ENCODE peak calls at places on chromosomes 11 and 22, in seven cellular contexts. V is RWPE2; Q is CD8-positive, alpha-beta T cell; X is Panc1; Y is upper lobe of right lung; F is colonic mucosa; H is left lung. Z is an unnamed sample. For H3K4me1 and H3K9me3, the result is how much of the 10 kb centered on the place peaks cover.

GRCh38 chr22:27492566-27493201 is 308.9 kb downstream of the MN1 start:
- DNase-seq in V (no peak), Q (no peak), X (no peak), Y (no peak), F (no peak), H (no peak), Z (no peak)

GRCh38 chr11:114044042-114044871 is 15.3 kb upstream of the ZBTB16 start:
- DNase-seq in V (no peak), Q (no peak), X (no peak), Y (no peak), F (peak), H (no peak), Z (peak)

GRCh38 chr11:18310800-18311340 is 11.1 kb downstream of the HPS5 start:
- DNase-seq in V (no peak), Q (no peak), X (no peak), Y (no peak), F (no peak), H (no peak), Z (no peak)

GRCh38 chr22:44408227-44409192 is 89.5 kb downstream of the RTL6 start:
- DNase-seq in V (no peak), Q (no peak), X (no peak), Y (peak), F (no peak), H (peak), Z (peak)

GRCh38 chr11:120625565-120625964 is 114.0 kb downstream of the GRIK4 start:
- DNase-seq in V (no peak), Q (no peak), X (no peak), Y (no peak), F (no peak), H (no peak), Z (no peak)

GRCh38 chr22:19820880-19821522 is 33.7 kb downstream of the GNB1L start:
- DNase-seq in V (no peak), Q (no peak), X (no peak), Y (peak), F (peak), H (no peak), Z (peak)

GRCh38 chr22:22520020-22520656 is at the start of gene ZNF280A:
- DNase-seq in V (no peak), Q (no peak), X (no peak), Y (no peak), F (no peak), H (no peak), Z (no peak)

GRCh38 chr11:36361472-36361871 is 65.4 kb downstream of the PRR5L start:
- DNase-seq in V (no peak), Q (no peak), X (no peak), Y (no peak), F (no peak), H (no peak), Z (no peak)

GRCh38 chr11:71286701-71287643 is 34.6 kb upstream of the SHANK2 start:
- DNase-seq in V (no peak), Q (no peak), X (no peak), Y (peak), F (peak), H (no peak), Z (no peak)

GRCh38 chr11:78907636-78908035 is 333.0 kb upstream of the NARS2 start:
- DNase-seq in V (no peak), Q (no peak), X (no peak), Y (no peak), F (no peak), H (no peak), Z (no peak)

GRCh38 chr11:19868281-19868821 is 155.7 kb downstream of the NAV2 start:
- DNase-seq in V (peak), Q (no peak), X (no peak), Y (no peak), F (no peak), H (no peak), Z (peak)

GRCh38 chr11:6576471-6577373 is 26.7 kb downstream of the RRP8 start:
- DNase-seq in V (no peak), Q (no peak), X (no peak), Y (no peak), F (no peak), H (no peak), Z (peak)

GRCh38 chr22:42885446-42885845 is 28.4 kb upstream of the ARFGAP3 start:
- DNase-seq in V (no peak), Q (no peak), X (no peak), Y (no peak), F (no peak), H (no peak), Z (peak)

GRCh38 chr11:122033631-122034030 is 82.4 kb downstream of the BLID start:
- DNase-seq in V (no peak), Q (no peak), X (no peak), Y (no peak), F (no peak), H (no peak), Z (no peak)

GRCh38 chr11:86954288-86955110 is 696 bp downstream of the FZD4 start:
- DNase-seq in V (no peak), Q (no peak), X (no peak), Y (peak), F (peak), H (peak), Z (peak)

GRCh38 chr22:30968015-30968923 is at the start of gene MORC2:
- DNase-seq in V (peak), Q (no peak), X (no peak), Y (peak), F (peak), H (no peak), Z (peak)

GRCh38 chr11:43969543-43969942 is 27.1 kb downstream of the C11orf96 start:
- DNase-seq in V (no peak), Q (no peak), X (no peak), Y (no peak), F (no peak), H (no peak), Z (peak)

GRCh38 chr22:43206515-43207161 is 19.7 kb upstream of the TTLL12 start:
- DNase-seq in V (no peak), Q (no peak), X (no peak), Y (no peak), F (no peak), H (peak), Z (no peak)

GRCh38 chr11:2123628-2123960 is 15.6 kb downstream of the IGF2 start:
- DNase-seq in V (peak), Q (no peak), X (no peak), Y (no peak), F (no peak), H (no peak), Z (no peak)

GRCh38 chr11:58688779-58689503 is 42.8 kb downstream of the GLYAT start:
- DNase-seq in V (no peak), Q (no peak), X (no peak), Y (no peak), F (no peak), H (no peak), Z (no peak)

GRCh38 chr11:72343159-72343756 is 91.1 kb downstream of the CLPB start:
- DNase-seq in V (no peak), Q (no peak), X (no peak), Y (no peak), F (no peak), H (no peak), Z (no peak)

GRCh38 chr22:39384750-39385480 is 14.7 kb upstream of the TAB1 start:
- DNase-seq in V (no peak), Q (no peak), X (no peak), Y (no peak), F (no peak), H (no peak), Z (no peak)

GRCh38 chr11:2522636-2523255 is 77.9 kb downstream of the KCNQ1 start:
- DNase-seq in V (peak), Q (no peak), X (no peak), Y (no peak), F (peak), H (peak), Z (peak)

GRCh38 chr11:75347781-75348613 is 3.5 kb downstream of the ARRB1 start:
- DNase-seq in V (no peak), Q (no peak), X (no peak), Y (no peak), F (peak), H (no peak), Z (peak)

GRCh38 chr11:595400-595799 is 19.1 kb downstream of the PHRF1 start:
- DNase-seq in V (no peak), Q (no peak), X (no peak), Y (no peak), F (no peak), H (no peak), Z (no peak)

GRCh38 chr11:70483940-70484339 is 85.6 kb downstream of the CTTN start:
- DNase-seq in V (no peak), Q (no peak), X (no peak), Y (no peak), F (no peak), H (no peak), Z (peak)

GRCh38 chr11:43278302-43278956 is 33.4 kb upstream of the API5 start:
- DNase-seq in V (no peak), Q (no peak), X (no peak), Y (no peak), F (no peak), H (no peak), Z (no peak)

GRCh38 chr11:91946397-91947090 is 278.1 kb upstream of the FAT3 start:
- DNase-seq in V (no peak), Q (no peak), X (no peak), Y (no peak), F (no peak), H (no peak), Z (no peak)

GRCh38 chr22:43945632-43946390 is 9.4 kb upstream of the SAMM50 start:
- DNase-seq in V (no peak), Q (peak), X (no peak), Y (peak), F (peak), H (no peak), Z (peak)

GRCh38 chr22:42938976-42939375 is 76.0 kb downstream of the PACSIN2 start:
- DNase-seq in V (no peak), Q (no peak), X (no peak), Y (peak), F (no peak), H (no peak), Z (no peak)

GRCh38 chr11:66981976-66982578 is 7.0 kb downstream of the C11orf86 start:
- DNase-seq in V (peak), Q (no peak), X (peak), Y (peak), F (peak), H (peak), Z (peak)

GRCh38 chr11:119479685-119480275 is 56.8 kb upstream of the THY1 start:
- DNase-seq in V (no peak), Q (no peak), X (no peak), Y (no peak), F (no peak), H (no peak), Z (no peak)

GRCh38 chr22:45157907-45158306 is 5.8 kb upstream of the NUP50 start:
- DNase-seq in V (no peak), Q (no peak), X (no peak), Y (no peak), F (no peak), H (no peak), Z (no peak)

GRCh38 chr11:2671748-2672147 is 28.0 kb downstream of the KCNQ1OT1 start:
- DNase-seq in V (no peak), Q (no peak), X (no peak), Y (no peak), F (peak), H (no peak), Z (no peak)

DNA sequence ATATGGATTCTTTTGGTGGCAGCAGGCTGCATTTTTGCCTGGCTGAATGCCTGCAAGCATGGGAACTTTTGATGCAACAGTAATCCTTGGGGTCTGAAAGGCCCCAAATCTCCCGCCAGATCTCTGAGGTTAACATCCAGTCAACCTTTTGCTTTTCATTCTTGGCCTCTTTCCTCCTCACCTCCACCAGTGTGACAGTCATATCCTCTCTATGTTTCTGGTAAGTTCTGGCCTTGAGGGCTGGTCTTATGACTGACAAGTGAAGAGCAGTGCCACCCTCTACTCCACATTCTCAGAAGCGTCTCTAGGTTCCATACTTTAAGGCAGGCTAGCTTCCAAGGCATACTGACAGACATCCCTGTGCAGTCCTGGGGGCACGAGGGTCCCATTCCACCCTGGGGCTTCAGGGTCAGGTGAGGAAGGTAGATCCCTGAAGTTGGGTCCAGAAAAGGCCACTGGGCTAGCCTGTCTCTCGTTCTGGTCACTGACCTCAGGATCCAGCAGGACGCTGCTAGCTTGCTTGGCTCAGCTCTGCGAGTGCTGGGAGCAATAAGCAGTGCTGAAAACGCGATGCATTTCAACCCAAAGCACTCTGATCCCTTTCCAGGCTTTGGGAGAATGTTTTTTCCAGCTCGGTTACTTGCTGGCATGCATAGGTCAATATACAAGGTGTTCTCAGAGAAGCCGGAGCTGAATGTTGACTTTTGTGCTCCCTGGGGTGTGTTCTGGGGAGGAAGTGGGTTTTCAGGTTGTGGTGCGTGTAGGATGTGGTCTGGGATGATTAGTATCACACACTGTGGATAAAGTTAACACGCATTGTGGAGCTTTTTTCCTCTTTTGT is 75.2 kb downstream of the PTPRJ start:
- DNase-seq in V (no peak), Q (no peak), X (no peak), Y (no peak), F (peak), H (no peak), Z (no peak)
- H3K4me1 ChIP-seq in V (under half), Q (half or more), X (under half), Y (half or more), F (under half), H (under half), Z (under half)

GRCh38 chr22:47822459-47822858 is 1060.0 kb downstream of the TBC1D22A start:
- DNase-seq in V (no peak), Q (no peak), X (no peak), Y (no peak), F (no peak), H (no peak), Z (no peak)
- H3K9me3 ChIP-seq in V (under half), Q (under half), X (under half), Y (under half), F (under half), H (under half), Z (under half)

GRCh38 chr11:125433454-125434121 is 62.5 kb downstream of the FEZ1 start:
- DNase-seq in V (no peak), Q (no peak), X (no peak), Y (no peak), F (no peak), H (peak), Z (peak)
- H3K27ac ChIP-seq in V (no peak), Q (no peak), X (no peak), Y (no peak), F (no peak), H (no peak), Z (no peak)

GRCh38 chr11:68145120-68145866 is 24.1 kb upstream of the CHKA start:
- DNase-seq in V (peak), Q (no peak), X (no peak), Y (no peak), F (no peak), H (peak), Z (no peak)

GRCh38 chr11:68143310-68143689 is 22.1 kb upstream of the CHKA start:
- DNase-seq in V (peak), Q (no peak), X (no peak), Y (no peak), F (no peak), H (peak), Z (no peak)

GRCh38 chr11:68146704-68147474 is 25.7 kb upstream of the CHKA start:
- DNase-seq in V (peak), Q (no peak), X (no peak), Y (peak), F (peak), H (peak), Z (peak)

GRCh38 chr11:68148071-68148805 is 27.1 kb upstream of the CHKA start:
- DNase-seq in V (peak), Q (no peak), X (no peak), Y (no peak), F (no peak), H (peak), Z (no peak)

DNA sequence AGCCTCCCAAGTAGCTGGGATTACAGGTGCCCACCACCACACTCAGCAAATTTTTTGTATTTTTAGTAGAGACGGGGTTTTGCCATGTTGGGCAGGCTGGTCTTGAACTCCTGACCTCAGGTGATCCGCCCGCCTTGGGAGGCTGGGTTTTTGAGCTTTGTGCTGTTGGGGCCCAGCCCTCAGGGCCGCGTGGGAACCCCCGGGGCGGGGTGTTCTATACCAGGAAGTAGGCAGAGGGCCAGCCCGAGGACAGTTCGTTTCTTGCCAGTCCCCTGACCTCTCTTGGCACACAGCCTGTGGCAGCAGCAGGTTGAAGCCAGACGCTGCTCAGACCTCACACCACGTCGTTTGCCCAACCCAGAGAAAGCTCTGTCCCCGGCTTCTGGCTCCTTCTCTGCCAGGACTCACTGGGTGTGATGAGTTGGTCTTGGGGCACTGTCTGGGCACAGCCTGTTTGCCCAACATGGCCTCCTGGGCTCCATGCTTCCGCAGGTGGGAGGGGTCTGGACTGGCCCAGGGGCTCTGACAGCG is 24.9 kb upstream of the CHKA start:
- DNase-seq in V (peak), Q (no peak), X (no peak), Y (peak), F (peak), H (peak), Z (peak)
- H3K4me1 ChIP-seq in V (under half), Q (under half), X (half or more), Y (under half), F (under half), H (under half), Z (under half)

GRCh38 chr11:97937501-97937900 is 1083.2 kb upstream of the CNTN5 start:
- DNase-seq in V (no peak), Q (no peak), X (no peak), Y (no peak), F (no peak), H (no peak), Z (no peak)
- H3K9me3 ChIP-seq in V (under half), Q (under half), X (under half), Y (under half), F (under half), H (under half), Z (under half)

DNA sequence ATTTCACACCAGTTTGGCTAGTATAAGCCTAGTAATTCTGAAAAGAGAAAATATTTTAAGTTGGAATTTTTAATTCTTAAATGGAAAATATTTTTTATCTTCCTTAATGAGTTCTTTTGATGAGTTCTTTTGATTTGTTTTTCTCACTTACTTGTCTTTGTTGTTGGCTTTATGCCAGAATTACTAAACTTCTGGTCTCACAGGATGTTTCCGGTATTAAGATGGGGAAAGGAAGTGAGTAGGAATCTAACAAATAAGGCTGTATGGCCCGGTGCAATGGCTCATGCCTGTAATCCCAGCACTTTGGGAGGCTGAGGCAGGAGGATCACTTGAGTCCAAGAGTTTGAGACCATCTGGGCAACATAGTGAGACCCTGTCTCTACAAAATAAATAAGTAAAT is 106.4 kb downstream of the ARHGAP42 start:
- DNase-seq in V (no peak), Q (no peak), X (no peak), Y (no peak), F (no peak), H (no peak), Z (no peak)
- H3K27ac ChIP-seq in V (no peak), Q (no peak), X (no peak), Y (no peak), F (no peak), H (no peak), Z (no peak)

DNA sequence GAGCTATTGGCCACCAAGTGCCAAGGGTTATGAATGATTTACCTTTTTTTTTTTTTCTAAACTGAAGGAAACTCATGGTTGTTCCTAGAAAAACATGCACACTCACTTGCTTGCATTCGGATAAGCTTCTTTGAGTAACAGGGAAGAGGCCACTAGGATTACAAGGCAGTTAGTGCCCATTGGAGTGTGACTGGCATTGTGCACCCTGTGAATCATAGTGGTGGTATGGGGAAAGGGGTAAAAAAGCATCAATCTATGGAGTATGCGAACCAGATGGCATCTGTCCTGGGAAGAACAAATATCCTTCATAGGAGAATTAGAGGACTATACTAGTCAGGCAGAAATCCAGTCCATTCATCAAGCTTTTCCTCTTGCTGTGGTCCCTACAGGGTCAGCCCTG is 24.2 kb downstream of the CD44 start:
- DNase-seq in V (no peak), Q (no peak), X (no peak), Y (no peak), F (no peak), H (no peak), Z (no peak)
- H3K4me1 ChIP-seq in V (half or more), Q (half or more), X (half or more), Y (half or more), F (under half), H (half or more), Z (under half)

GRCh38 chr22:47206819-47207218 is 444.4 kb downstream of the TBC1D22A start:
- DNase-seq in V (no peak), Q (no peak), X (no peak), Y (no peak), F (no peak), H (no peak), Z (no peak)
- H3K9me3 ChIP-seq in V (under half), Q (under half), X (under half), Y (under half), F (under half), H (under half), Z (under half)

DNA sequence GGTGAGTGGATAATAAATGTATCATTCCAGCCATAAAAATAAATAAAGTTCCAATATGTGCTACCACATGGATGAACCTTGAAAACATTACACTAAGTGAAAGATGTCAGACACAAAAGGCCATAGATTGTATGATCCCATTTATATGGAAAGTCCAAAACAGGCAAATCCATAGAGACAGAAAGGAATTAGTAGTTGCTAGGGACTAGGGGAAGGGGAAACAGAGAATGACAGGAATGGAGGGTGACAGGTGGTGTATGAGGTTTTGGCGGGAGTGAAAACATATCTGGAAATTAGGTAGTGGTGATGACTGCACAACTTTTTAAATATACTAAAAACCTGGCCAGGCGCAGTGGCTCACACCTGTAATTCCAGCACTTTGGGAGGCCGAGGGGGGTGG is 15.2 kb upstream of the CARD10 start:
- DNase-seq in V (no peak), Q (no peak), X (no peak), Y (no peak), F (no peak), H (peak), Z (no peak)
- H3K27ac ChIP-seq in V (no peak), Q (no peak), X (peak), Y (no peak), F (no peak), H (no peak), Z (no peak)

Z was measured in right cardiac atrium.